ENCODE peak calls at places on chromosomes 11 and 22, in four cellular contexts. B is amniotic epithelial cell, Y is nephron progenitor cell, K is NCI-H1105 treated with DMSO at 0.1 percent for 48 hours. D is an unnamed sample.

GRCh38 chr11:128463386-128463829 is 124.0 kb downstream of the ETS1 start:
- DNase-seq in B (peak; percentile 100), Y (no peak), K (no peak), D (no peak)

GRCh38 chr11:117313828-117314768 is 2.0 kb downstream of the BACE1 start:
- DNase-seq in B (no peak), Y (peak; percentile 12), K (no peak), D (no peak)

GRCh38 chr11:4704054-4704789 is at the start of gene MMP26:
- DNase-seq in B (no peak), Y (peak; percentile 15), K (peak; percentile 87), D (peak; percentile 69)

GRCh38 chr11:2769779-2770555 is 70.2 kb upstream of the KCNQ1OT1 start:
- DNase-seq in B (no peak), Y (no peak), K (no peak), D (no peak)

GRCh38 chr11:35295751-35296150 is 123.6 kb downstream of the SLC1A2 start:
- DNase-seq in B (no peak), Y (no peak), K (no peak), D (peak; percentile 9)

GRCh38 chr22:26550498-26551033 is 38.3 kb upstream of the TFIP11 start:
- DNase-seq in B (peak; percentile 86), Y (no peak), K (no peak), D (peak; percentile 36)

GRCh38 chr11:80873309-80873999 is 1432.6 kb upstream of the TENM4 start:
- DNase-seq in B (peak; percentile 21), Y (no peak), K (no peak), D (no peak)

GRCh38 chr11:33734441-33735165 is 1.6 kb downstream of the CD59 start:
- DNase-seq in B (peak; percentile 35), Y (no peak), K (no peak), D (no peak)

GRCh38 chr22:36332623-36333331 is 55.0 kb downstream of the MYH9 start:
- DNase-seq in B (peak; percentile 97), Y (peak; percentile 18), K (peak; percentile 66), D (no peak)

GRCh38 chr11:59197990-59198389 is 14.7 kb downstream of the MPEG1 start:
- DNase-seq in B (peak; percentile 69), Y (no peak), K (peak; percentile 72), D (no peak)